ENCODE peak calls at places on chromosomes 13 and 19, in four cellular contexts. J is transverse colon, R is body of pancreas, C is stomach. Y is an unnamed sample. For H3K36me3, the result is how much of the 10 kb centered on the place peaks cover.

GRCh38 chr19:10439588-10439987 is 19.2 kb downstream of the PDE4A start:
- DNase-seq in J (no peak), R (no peak), C (no peak), Y (no peak)

GRCh38 chr19:10870501-10870954 is 825 bp upstream of the CARM1 start:
- DNase-seq in J (no peak), R (no peak), C (no peak), Y (no peak)

GRCh38 chr13:99256709-99257108 is 1.5 kb downstream of the GPR18 start:
- DNase-seq in J (no peak), R (no peak), C (no peak), Y (no peak)

GRCh38 chr13:45847554-45848224 is 3.9 kb downstream of the SIAH3 start:
- DNase-seq in J (peak), R (peak), C (peak), Y (no peak)

GRCh38 chr13:93529961-93530360 is 303.4 kb downstream of the GPC6 start:
- DNase-seq in J (no peak), R (no peak), C (no peak), Y (no peak)

GRCh38 chr13:108827637-108828036 is 198.2 kb downstream of the MYO16 start:
- DNase-seq in J (no peak), R (peak), C (no peak), Y (no peak)

GRCh38 chr13:23384111-23384510 is 49.4 kb downstream of the SACS start:
- DNase-seq in J (no peak), R (no peak), C (no peak), Y (no peak)

GRCh38 chr13:93466502-93467036 is 240.0 kb downstream of the GPC6 start:
- DNase-seq in J (no peak), R (no peak), C (no peak), Y (no peak)

GRCh38 chr13:41548031-41548430 is 90.7 kb downstream of the RGCC start:
- DNase-seq in J (no peak), R (no peak), C (no peak), Y (no peak)

GRCh38 chr19:16899566-16900075 is 10.8 kb downstream of the F2RL3 start:
- DNase-seq in J (peak), R (peak), C (peak), Y (no peak)

GRCh38 chr13:100584901-100585300 is 3.7 kb downstream of the GGACT start:
- DNase-seq in J (no peak), R (no peak), C (no peak), Y (no peak)

GRCh38 chr13:75633285-75633684 is 2.8 kb upstream of the LMO7 start:
- DNase-seq in J (no peak), R (no peak), C (no peak), Y (no peak)

GRCh38 chr19:658916-659839 is 3.8 kb downstream of the RNF126 start:
- DNase-seq in J (peak), R (peak), C (peak), Y (peak)

GRCh38 chr19:55383789-55384575 is at the start of gene TMEM238:
- DNase-seq in J (peak), R (peak), C (peak), Y (peak)

GRCh38 chr19:17807731-17808316 is 12.9 kb downstream of the B3GNT3 start:
- DNase-seq in J (no peak), R (no peak), C (no peak), Y (no peak)

DNA sequence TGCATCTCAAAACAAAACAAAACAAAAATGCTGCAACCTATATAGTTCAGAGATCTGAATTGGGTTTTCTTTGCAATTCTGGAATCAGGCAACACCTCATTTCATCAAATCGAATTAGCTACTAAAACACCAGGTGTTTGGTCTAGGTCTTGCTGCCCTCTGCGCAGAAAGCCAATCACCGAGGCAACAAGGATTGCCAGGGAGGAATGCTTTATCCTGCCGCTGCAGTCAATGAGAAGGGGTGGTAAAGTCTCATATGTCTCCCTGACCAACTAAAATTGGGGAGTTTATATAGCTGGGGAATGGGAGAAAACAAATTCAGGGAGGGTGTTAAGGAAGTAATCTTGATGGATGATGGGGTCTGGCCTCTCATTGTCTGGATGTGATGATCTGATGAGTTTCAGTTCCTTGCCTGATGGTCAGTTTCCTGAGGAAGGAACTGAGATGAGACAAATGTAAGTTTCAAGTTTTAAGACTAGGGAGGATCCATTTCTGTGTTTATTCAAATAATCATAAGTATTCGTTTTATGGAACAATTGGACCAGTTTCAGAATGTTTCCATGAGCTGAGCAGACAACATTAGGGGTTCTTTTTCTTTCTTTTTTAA is 5.0 kb upstream of the YJU2 start:
- DNase-seq in J (no peak), R (no peak), C (no peak), Y (no peak)
- TF ChIP-seq POLR2A in J (no peak), R (no peak), C (no peak), Y (no peak)

GRCh38 chr19:39372941-39373340 is 18.0 kb downstream of the PAF1 start:
- DNase-seq in J (no peak), R (no peak), C (no peak), Y (no peak)

GRCh38 chr19:39372047-39372802 is 18.7 kb downstream of the PAF1 start:
- DNase-seq in J (peak), R (peak), C (peak), Y (peak)

GRCh38 chr19:39379865-39380399 is 11.0 kb downstream of the PAF1 start:
- DNase-seq in J (no peak), R (no peak), C (no peak), Y (no peak)

GRCh38 chr19:39377373-39378362 is 13.2 kb downstream of the PAF1 start:
- DNase-seq in J (no peak), R (no peak), C (no peak), Y (no peak)

GRCh38 chr19:39375929-39376328 is 15.0 kb downstream of the PAF1 start:
- DNase-seq in J (no peak), R (no peak), C (no peak), Y (no peak)
- H3K36me3 ChIP-seq in J (half or more), R (under half), C (half or more), Y (under half)

DNA sequence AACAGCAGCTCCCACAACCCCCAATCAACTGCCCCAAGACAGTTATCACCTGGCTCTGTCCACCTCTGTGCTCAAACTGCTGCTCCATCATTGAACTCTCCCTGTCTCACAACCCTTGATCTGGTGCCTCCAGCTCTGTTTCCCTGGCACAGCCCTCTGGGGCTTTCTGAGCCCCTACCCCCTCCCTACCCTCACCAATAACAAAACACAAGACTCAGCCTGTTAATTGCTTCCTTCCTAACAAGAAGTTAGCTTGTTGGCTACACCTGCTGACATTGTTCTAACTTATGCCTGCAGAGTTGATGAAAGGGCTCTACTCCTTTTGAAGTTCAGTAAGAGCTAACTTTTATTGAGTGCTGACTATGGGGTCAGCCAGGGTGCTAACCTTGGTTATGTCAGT is 99.4 kb upstream of the FNDC3A start:
- DNase-seq in J (no peak), R (no peak), C (no peak), Y (no peak)
- H3K4me3 ChIP-seq in J (no peak), R (no peak), C (no peak), Y (no peak)

GRCh38 chr13:51324714-51325440 is 14.6 kb upstream of the SERPINE3 start:
- DNase-seq in J (no peak), R (no peak), C (no peak), Y (no peak)
- TF ChIP-seq POLR2A in J (no peak), R (no peak), C (no peak), Y (no peak)

GRCh38 chr19:3537438-3538240 is 1.3 kb upstream of the TEKTIP1 start:
- DNase-seq in J (no peak), R (no peak), C (no peak), Y (no peak)
- H3K36me3 ChIP-seq in J (under half), R (under half), C (half or more), Y (under half)

GRCh38 chr19:41218615-41219507 is at the start of gene AXL:
- DNase-seq in J (peak), R (peak), C (peak), Y (peak)
- H3K4me3 ChIP-seq in J (peak), R (no peak), C (peak), Y (peak)

GRCh38 chr19:44943801-44944249 is 1.8 kb downstream of the APOC4 start:
- DNase-seq in J (peak), R (peak), C (peak), Y (peak)
- TF ChIP-seq POLR2A in J (no peak), R (no peak), C (no peak), Y (no peak)

GRCh38 chr19:19651076-19651475 is 7.6 kb upstream of the GMIP start:
- DNase-seq in J (no peak), R (no peak), C (no peak), Y (no peak)

GRCh38 chr19:19649159-19649558 is 5.7 kb upstream of the GMIP start:
- DNase-seq in J (no peak), R (no peak), C (no peak), Y (no peak)

GRCh38 chr19:19652482-19653295 is 9.2 kb upstream of the GMIP start:
- DNase-seq in J (no peak), R (no peak), C (no peak), Y (no peak)

GRCh38 chr19:19649580-19649995 is 6.1 kb upstream of the GMIP start:
- DNase-seq in J (no peak), R (no peak), C (no peak), Y (no peak)

GRCh38 chr19:19650331-19650730 is 6.9 kb upstream of the GMIP start:
- DNase-seq in J (no peak), R (no peak), C (no peak), Y (no peak)
- H3K36me3 ChIP-seq in J (under half), R (half or more), C (half or more), Y (half or more)

DNA sequence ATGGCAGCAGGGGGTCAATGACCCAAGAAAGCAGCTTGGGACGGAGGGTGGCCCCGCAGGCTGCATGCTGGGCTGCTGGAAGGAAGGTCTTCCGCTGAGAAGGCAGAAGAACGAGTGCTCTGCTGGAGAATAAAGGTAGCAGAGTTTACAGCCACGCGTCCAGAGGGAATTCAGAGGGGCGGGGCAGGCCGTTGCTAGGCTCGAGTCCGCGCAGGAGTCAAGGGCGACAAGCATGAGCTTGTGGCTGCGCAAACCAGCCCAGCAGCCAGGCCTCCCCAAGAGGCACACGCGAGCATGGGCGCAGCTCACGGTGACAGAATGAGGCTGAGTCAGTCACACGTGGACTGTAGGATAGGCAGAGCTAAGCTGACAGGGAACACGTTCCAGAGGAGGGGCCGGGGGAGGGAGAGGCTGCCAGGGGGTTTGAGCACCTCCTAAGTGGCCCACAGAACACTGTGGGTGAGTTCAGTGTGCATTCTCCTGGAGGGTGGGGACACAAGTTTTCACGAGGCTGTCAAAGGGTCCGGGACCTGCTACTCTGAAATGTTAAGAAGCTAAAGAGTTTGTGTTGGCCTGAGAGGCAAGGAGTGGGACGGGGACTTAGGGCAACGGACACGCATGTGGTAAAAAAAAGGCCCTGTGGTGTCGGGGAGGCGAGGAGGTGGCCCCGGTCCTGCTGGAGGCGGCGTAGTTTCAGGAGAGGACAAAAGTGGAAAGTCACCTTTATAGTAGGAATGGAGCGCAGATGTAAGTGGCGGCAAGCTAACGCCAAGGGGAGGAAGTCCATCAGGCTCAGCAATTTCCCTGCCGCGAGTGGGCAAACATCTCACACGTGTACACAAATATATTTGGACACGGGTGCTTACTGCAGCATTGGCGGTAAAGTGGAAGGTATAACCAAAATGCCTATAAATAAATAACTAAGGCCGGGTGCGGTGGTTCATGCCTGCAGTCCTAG is 17.7 kb downstream of the RFX2 start:
- DNase-seq in J (peak), R (peak), C (peak), Y (peak)
- H3K4me3 ChIP-seq in J (peak), R (no peak), C (peak), Y (peak)

GRCh38 chr19:2867025-2867991 is at the start of gene ZNF556:
- DNase-seq in J (no peak), R (no peak), C (no peak), Y (no peak)
- TF ChIP-seq POLR2A in J (no peak), R (no peak), C (no peak), Y (no peak)

Y was measured in heart left ventricle.